ENCODE peak calls at places on chromosomes 1 and 21, in seven cellular contexts. G, M, W, L, E, A and K are unnamed samples.

GRCh38 chr1:2929335-2929734 is 91.9 kb upstream of the ACTRT2 start:
- DNase-seq in A (no peak), G (no peak), W (no peak), M (no peak), L (no peak), E (no peak), K (no peak)

GRCh38 chr1:119660253-119661078 is 12.4 kb upstream of the ZNF697 start:
- DNase-seq in E (peak), L (no peak), M (no peak), W (peak), G (no peak), A (no peak), K (no peak)

GRCh38 chr1:179121159-179121938 is 39.5 kb downstream of the TOR3A start:
- DNase-seq in E (peak), A (peak), M (no peak), W (peak), G (peak), L (peak), K (peak)

GRCh38 chr21:44991538-44992483 is 52.0 kb downstream of the SLX9 start:
- DNase-seq in L (peak), G (no peak), M (no peak), W (no peak), E (no peak), A (no peak), K (no peak)

GRCh38 chr1:38009088-38009840 is 3.3 kb upstream of the UTP11 start:
- DNase-seq in L (peak), A (no peak), M (no peak), E (no peak), G (peak), W (peak), K (peak)

GRCh38 chr21:38852278-38852677 is 46.5 kb downstream of the ETS2 start:
- DNase-seq in A (no peak), G (peak), W (no peak), L (no peak), M (no peak), E (peak), K (no peak)

GRCh38 chr1:94104776-94105462 is 16.0 kb downstream of the ABCA4 start:
- DNase-seq in W (no peak), G (no peak), E (no peak), A (no peak), L (no peak), M (no peak), K (no peak)

GRCh38 chr21:34640858-34641257 is 25.9 kb upstream of the RCAN1 start:
- DNase-seq in M (no peak), L (peak), E (peak), A (no peak), W (no peak), G (no peak), K (peak)

GRCh38 chr1:20634594-20635084 is 1.4 kb downstream of the PINK1 start:
- DNase-seq in L (peak), A (no peak), M (no peak), W (peak), G (no peak), E (peak), K (peak)

GRCh38 chr1:7679159-7679872 is 91.8 kb upstream of the VAMP3 start:
- DNase-seq in M (no peak), W (no peak), G (no peak), L (no peak), E (no peak), A (no peak), K (no peak)

GRCh38 chr1:109771712-109772657 is 8.3 kb upstream of the EPS8L3 start:
- DNase-seq in W (no peak), M (no peak), A (no peak), E (no peak), L (no peak), G (no peak), K (no peak)

GRCh38 chr1:203828424-203828823 is 33.0 kb upstream of the SNRPE start:
- DNase-seq in M (no peak), G (no peak), A (no peak), W (no peak), L (no peak), E (no peak), K (no peak)

GRCh38 chr1:241990040-241990439 is 8.9 kb downstream of the MAP1LC3C start:
- DNase-seq in G (peak), W (peak), A (no peak), E (peak), M (no peak), L (peak), K (peak)

GRCh38 chr1:229170778-229171505 is 100.0 kb upstream of the RAB4A start:
- DNase-seq in E (no peak), A (no peak), L (no peak), W (no peak), M (no peak), G (no peak), K (no peak)

GRCh38 chr1:150875197-150876110 is 945 bp downstream of the ARNT start:
- DNase-seq in A (no peak), G (peak), E (no peak), L (no peak), W (peak), M (no peak), K (no peak)

GRCh38 chr1:18668750-18669404 is 38.2 kb downstream of the PAX7 start:
- DNase-seq in A (no peak), M (no peak), E (peak), L (no peak), W (peak), G (no peak), K (no peak)

GRCh38 chr1:26391450-26391849 is 18.9 kb upstream of the ZNF683 start:
- DNase-seq in E (peak), W (no peak), A (no peak), L (peak), M (no peak), G (peak), K (peak)

GRCh38 chr1:107365874-107366273 is 225.0 kb downstream of the NTNG1 start:
- DNase-seq in A (no peak), W (no peak), M (no peak), E (no peak), G (no peak), L (no peak), K (no peak)

GRCh38 chr1:16418823-16419425 is 18.3 kb downstream of the SPATA21 start:
- DNase-seq in M (no peak), W (no peak), E (no peak), A (no peak), G (no peak), L (peak), K (peak)

GRCh38 chr1:182444497-182444896 is 5.4 kb upstream of the RGSL1 start:
- DNase-seq in L (no peak), A (no peak), M (no peak), G (peak), W (no peak), E (no peak), K (no peak)

GRCh38 chr1:210330279-210330866 is 1.7 kb downstream of the HHAT start:
- DNase-seq in W (peak), G (peak), L (peak), A (no peak), E (no peak), M (no peak), K (peak)

GRCh38 chr1:197486948-197487347 is 218.9 kb downstream of the CRB1 start:
- DNase-seq in A (no peak), E (no peak), W (peak), M (no peak), L (peak), G (no peak), K (peak)

GRCh38 chr1:27137544-27138075 is 17.3 kb downstream of the SLC9A1 start:
- DNase-seq in M (no peak), L (no peak), W (peak), A (no peak), E (no peak), G (peak), K (no peak)

GRCh38 chr1:114833421-114833820 is 21.2 kb upstream of the SYCP1 start:
- DNase-seq in M (no peak), E (peak), L (peak), A (no peak), W (no peak), G (no peak), K (no peak)

GRCh38 chr1:173868266-173869107 is at the start of gene ZBTB37:
- DNase-seq in E (peak), L (peak), A (peak), W (peak), M (no peak), G (peak), K (peak)

GRCh38 chr1:169041371-169041770 is 65.1 kb upstream of the ATP1B1 start:
- DNase-seq in E (no peak), W (no peak), L (no peak), M (no peak), G (no peak), A (no peak), K (no peak)

GRCh38 chr1:111221633-111222286 is 5.8 kb upstream of the CHI3L2 start:
- DNase-seq in L (peak), W (no peak), E (no peak), G (no peak), A (peak), M (peak), K (peak)

GRCh38 chr1:230340778-230341546 is 85.2 kb downstream of the PGBD5 start:
- DNase-seq in M (no peak), E (no peak), L (no peak), A (no peak), W (no peak), G (no peak), K (no peak)

GRCh38 chr1:247936415-247936814 is 11.7 kb downstream of the OR2AJ1 start:
- DNase-seq in A (no peak), G (no peak), E (peak), M (no peak), W (no peak), L (no peak), K (no peak)

GRCh38 chr1:160125761-160126160 is 10.2 kb downstream of the ATP1A2 start:
- DNase-seq in W (no peak), L (peak), E (peak), A (no peak), G (no peak), M (no peak), K (peak)

GRCh38 chr21:46183910-46184624 is at the start of gene SPATC1L:
- DNase-seq in A (peak), L (peak), W (peak), G (peak), E (peak), M (peak), K (peak)

GRCh38 chr1:224700915-224701531 is 84.9 kb downstream of the CNIH3 start:
- DNase-seq in G (peak), A (peak), L (peak), E (peak), M (peak), W (no peak), K (no peak)
- TF ChIP-seq CTCF in G (peak), A (peak), L (peak), E (peak), M (peak), W (peak), K (peak)

DNA sequence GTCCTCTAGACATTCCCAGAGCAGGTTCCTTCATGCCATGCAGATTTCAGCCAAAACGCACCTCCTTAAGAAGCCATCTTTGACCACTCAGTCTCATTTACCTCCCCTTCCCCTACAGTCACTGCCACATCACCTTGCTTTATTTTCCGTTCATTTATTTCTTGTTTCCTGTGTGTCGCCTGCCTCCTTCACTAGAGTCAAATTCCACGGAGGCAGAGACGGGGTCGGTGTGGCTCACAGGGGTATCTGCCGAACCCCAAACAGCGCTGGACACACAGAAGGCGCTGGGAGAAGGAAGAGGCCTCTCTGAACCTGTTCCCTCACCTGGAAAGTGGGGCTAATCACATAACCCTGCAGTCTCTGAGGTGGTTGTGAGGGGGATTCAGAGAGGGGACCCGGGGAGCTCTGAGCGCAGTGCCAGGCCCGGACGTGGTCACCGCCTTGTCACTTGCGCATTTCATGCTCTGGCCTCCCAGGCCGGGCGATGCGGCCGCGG is 23.6 kb upstream of the DMBX1 start:
- DNase-seq in W (no peak), G (no peak), L (no peak), E (no peak), M (no peak), A (no peak), K (no peak)
- H2AFZ ChIP-seq in W (no peak), G (peak), L (peak), E (peak), M (no peak), A (peak), K (no peak)

GRCh38 chr1:70115315-70115714 is 90.1 kb downstream of the LRRC40 start:
- DNase-seq in G (no peak), L (no peak), E (no peak), W (no peak), A (no peak), M (no peak), K (no peak)

DNA sequence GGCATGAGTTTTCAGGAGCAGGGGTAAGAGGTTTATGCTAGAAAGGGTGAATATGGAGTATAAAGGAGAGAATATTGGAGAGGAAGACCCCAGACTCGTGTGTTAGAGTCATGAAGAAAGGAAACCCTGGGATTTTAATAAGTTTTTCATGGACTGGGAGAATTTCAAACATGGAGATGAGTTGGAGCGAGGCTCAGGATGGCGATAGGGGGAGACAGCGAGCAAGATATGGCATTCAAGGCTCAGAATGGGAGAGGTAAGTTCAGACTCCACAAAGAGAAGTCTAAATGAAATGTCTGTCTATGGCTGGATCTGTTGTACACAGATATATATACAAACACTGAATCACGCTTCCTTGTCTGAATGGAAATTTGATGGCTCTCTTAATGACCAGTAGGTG is 92.5 kb downstream of the LRRC40 start:
- DNase-seq in W (no peak), E (no peak), A (no peak), G (peak), L (no peak), M (no peak), K (no peak)
- TF ChIP-seq CTCF in W (no peak), E (peak), A (no peak), G (peak), L (no peak), M (peak), K (no peak)

DNA sequence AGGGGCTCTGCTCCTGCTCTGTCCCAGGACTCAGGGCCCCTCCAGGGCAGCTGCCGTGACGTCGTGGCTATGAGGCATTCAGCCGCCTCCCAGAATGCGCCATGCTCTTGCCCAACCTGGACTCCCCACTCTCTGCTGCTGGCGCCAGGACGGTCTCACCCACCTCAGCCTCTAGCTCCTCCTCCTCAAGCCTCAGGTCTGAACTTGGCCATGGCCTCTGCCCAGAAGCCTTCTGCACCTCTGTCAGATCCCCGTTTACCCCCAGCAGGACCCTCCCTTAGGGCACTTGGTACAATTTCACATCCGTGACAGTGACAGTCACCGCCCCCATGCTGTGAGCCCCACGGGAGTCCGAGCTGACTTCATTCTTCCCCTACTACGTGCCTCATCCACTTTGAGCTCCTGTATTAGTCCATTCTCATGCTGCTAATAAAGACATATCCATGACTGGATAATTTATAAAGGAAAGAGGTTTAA is 4.9 kb downstream of the CSTB start:
- DNase-seq in L (no peak), W (no peak), M (no peak), E (no peak), A (no peak), G (no peak), K (no peak)
- H2AFZ ChIP-seq in L (no peak), W (no peak), M (no peak), E (no peak), A (no peak), G (peak), K (no peak)

DNA sequence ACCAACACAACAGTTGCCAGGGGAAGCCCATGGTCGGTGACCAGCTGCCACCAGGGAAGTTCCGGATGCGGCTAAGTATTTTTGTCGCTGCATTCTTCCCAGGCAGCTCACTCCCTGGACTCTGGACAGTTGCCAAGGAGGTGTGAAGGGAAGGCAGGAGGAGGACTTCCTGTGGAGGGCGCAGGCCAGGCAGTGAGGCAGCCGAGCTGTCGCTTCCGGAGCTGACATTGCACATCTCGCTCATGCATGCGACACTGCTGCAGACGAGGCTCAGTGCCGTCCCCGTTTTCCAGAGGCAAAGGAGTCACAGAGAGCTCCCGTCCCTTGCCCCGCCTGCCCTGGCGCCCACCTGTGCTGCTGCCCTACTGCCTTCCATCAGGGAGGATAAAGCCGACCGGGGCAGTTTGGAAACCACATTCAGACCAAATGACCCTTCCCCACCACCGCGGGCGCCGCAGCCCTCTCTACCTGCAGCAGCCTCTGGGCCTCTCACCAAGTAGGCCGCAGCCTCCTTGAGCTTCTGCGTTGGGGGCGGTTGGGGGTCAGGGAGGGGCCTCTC is 81.4 kb downstream of the NENF start:
- DNase-seq in W (no peak), M (no peak), E (peak), G (peak), L (peak), A (no peak), K (peak)
- TF ChIP-seq CTCF in W (no peak), M (no peak), E (no peak), G (no peak), L (no peak), A (no peak), K (no peak)

DNA sequence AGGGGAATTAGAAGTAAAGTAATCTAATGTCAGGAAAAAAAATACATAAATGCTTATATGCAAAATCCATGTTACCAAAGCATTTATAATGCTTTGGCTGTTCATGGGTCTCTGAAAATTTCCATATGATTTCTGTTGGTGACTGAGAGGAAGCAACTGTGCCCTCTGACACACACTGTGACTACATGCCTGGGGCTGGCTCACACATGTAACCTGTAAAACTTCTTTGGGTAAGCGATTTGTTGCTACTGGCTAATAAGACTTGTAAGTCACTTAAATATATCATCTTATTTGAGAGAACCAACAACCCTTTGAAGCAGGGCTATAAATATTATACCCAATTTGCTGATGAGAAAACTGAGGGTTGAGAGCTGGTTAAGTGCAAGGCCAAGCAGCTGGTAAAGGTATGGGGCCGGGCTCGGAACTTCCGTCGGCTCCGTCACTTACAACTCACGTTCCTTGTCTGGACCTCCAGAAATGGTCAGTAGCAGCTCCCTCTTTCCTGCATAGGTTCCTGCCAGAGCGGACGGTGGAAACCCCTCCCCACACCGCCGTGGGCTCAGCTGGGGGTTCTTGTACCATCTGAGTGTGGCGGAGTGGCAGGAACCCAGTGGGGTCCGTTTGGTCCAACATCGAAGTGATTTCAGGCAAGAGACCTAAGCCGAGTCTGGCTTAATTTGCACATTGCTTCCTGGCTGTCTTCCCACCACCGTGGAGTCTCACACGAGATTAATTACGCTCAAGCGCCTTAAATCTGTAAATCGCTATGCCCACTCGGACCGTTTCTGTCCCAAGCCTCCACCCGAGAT is 714 bp downstream of the DFFA start:
- DNase-seq in G (no peak), M (no peak), L (peak), W (no peak), A (no peak), E (peak), K (peak)
- H2AFZ ChIP-seq in G (peak), M (peak), L (peak), W (peak), A (peak), E (peak), K (peak)

DNA sequence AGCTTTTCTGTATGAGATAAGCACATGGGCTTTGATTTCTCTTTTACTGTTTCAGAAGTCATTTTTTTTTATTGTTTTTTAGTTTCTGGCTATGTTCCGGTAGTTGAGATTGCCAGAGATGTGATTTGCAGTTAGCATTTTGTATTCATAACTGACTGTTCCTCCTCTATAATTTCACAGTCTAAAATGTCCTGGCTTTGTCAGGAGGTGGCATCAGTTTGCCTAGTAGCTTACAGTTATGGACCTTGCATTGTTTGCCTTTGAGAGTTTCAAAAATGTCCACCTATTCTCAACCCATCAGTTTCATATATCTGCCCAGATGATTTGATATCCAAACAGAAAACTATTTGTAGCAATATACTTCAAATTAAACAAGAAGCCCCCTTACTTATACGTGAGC is 39.5 kb upstream of the ST6GALNAC3 start:
- DNase-seq in W (peak), L (peak), G (no peak), E (peak), M (no peak), A (no peak), K (no peak)
- TF ChIP-seq CTCF in W (peak), L (peak), G (no peak), E (peak), M (peak), A (peak), K (peak)

GRCh38 chr1:178094752-178095645 is 1.1 kb downstream of the RASAL2 start:
- DNase-seq in A (no peak), G (no peak), E (peak), L (no peak), M (no peak), W (no peak), K (peak)
- H2AFZ ChIP-seq in A (peak), G (peak), E (peak), L (peak), M (peak), W (peak), K (peak)